ENCODE peak calls at places on chromosome 18, in ten cellular contexts. H, R, D, K, Z, W, U, A, P and O are unnamed samples.

GRCh38 chr18:41660654-41661053 is 294.4 kb upstream of the PIK3C3 start:
- DNase-seq in U (no peak), R (no peak), P (peak; percentile 48), W (no peak), Z (no peak), D (no peak), K (no peak), H (no peak), A (no peak), O (no peak)

GRCh38 chr18:42069036-42069435 is 114.0 kb downstream of the PIK3C3 start:
- DNase-seq in K (no peak), U (no peak), D (no peak), P (no peak), Z (no peak), A (no peak), H (no peak), R (no peak), W (no peak), O (no peak)

GRCh38 chr18:61998957-61999356 is 106.2 kb upstream of the RNF152 start:
- DNase-seq in H (peak; percentile 27), R (peak; percentile 97), U (no peak), K (no peak), D (no peak), A (peak; percentile 89), P (peak; percentile 91), Z (no peak), W (no peak), O (no peak)

GRCh38 chr18:9869713-9870430 is 15.9 kb upstream of the TXNDC2 start:
- DNase-seq in A (peak; percentile 4), U (no peak), H (peak; percentile 73), D (no peak), R (peak; percentile 89), Z (no peak), W (no peak), K (peak; percentile 98), P (peak; percentile 85), O (peak; percentile 12)

GRCh38 chr18:35502062-35502461 is 4.3 kb upstream of the INO80C start:
- DNase-seq in H (no peak), A (no peak), P (no peak), W (no peak), K (no peak), Z (no peak), U (no peak), D (no peak), R (no peak), O (no peak)

GRCh38 chr18:50297621-50298442 is 10.3 kb upstream of the CXXC1 start:
- DNase-seq in A (peak; percentile 8), P (peak; percentile 65), Z (peak; percentile 74), K (peak; percentile 56), W (peak; percentile 30), R (peak; percentile 80), D (peak; percentile 63), H (peak; percentile 47), U (peak; percentile 84), O (no peak)

GRCh38 chr18:74316257-74317180 is 880 bp downstream of the C18orf63 start:
- DNase-seq in U (no peak), A (peak; percentile 41), P (peak; percentile 73), D (no peak), H (peak; percentile 59), R (peak; percentile 93), K (no peak), Z (no peak), W (no peak), O (peak; percentile 69)

GRCh38 chr18:45270289-45270771 is 344.9 kb upstream of the SLC14A2 start:
- DNase-seq in W (no peak), D (no peak), R (peak; percentile 44), K (no peak), Z (no peak), H (no peak), A (no peak), U (no peak), P (no peak), O (no peak)

GRCh38 chr18:51513525-51513924 is 316.0 kb upstream of the MEX3C start:
- DNase-seq in H (no peak), U (no peak), K (no peak), A (no peak), R (no peak), P (no peak), D (no peak), W (no peak), Z (no peak), O (peak; percentile 72)

GRCh38 chr18:50559750-50560680 is at the start of gene MAPK4:
- DNase-seq in W (no peak), K (no peak), U (peak; percentile 72), A (no peak), H (no peak), Z (no peak), D (peak; percentile 45), P (peak; percentile 15), R (peak; percentile 5), O (no peak)

GRCh38 chr18:72869786-72870185 is 2.0 kb upstream of the NETO1 start:
- DNase-seq in K (no peak), R (no peak), Z (no peak), A (no peak), P (no peak), D (no peak), H (no peak), U (no peak), W (no peak), O (no peak)

GRCh38 chr18:9775172-9775571 is 67.1 kb downstream of the RAB31 start:
- DNase-seq in K (peak; percentile 82), R (peak; percentile 37), H (no peak), W (no peak), Z (no peak), U (no peak), A (no peak), D (no peak), P (no peak), O (no peak)

GRCh38 chr18:7480853-7481252 is 86.3 kb upstream of the PTPRM start:
- DNase-seq in A (no peak), R (no peak), Z (no peak), P (no peak), D (no peak), U (no peak), K (no peak), W (no peak), H (no peak), O (no peak)

GRCh38 chr18:7953085-7953958 is 386.2 kb downstream of the PTPRM start:
- DNase-seq in U (no peak), D (no peak), H (no peak), R (no peak), P (no peak), Z (no peak), K (no peak), W (no peak), A (no peak), O (no peak)

GRCh38 chr18:22932885-22933205 is 283 bp upstream of the RBBP8 start:
- DNase-seq in Z (no peak), D (no peak), P (no peak), U (no peak), W (no peak), A (no peak), R (no peak), K (no peak), H (no peak), O (no peak)